ENCODE peak calls at places on chromosomes 13 and 19, in nine cellular contexts. Z is H7; C is adipocyte; H is Peyer's patch; K is CD8-positive, alpha-beta memory T cell; R is CD8-positive, alpha-beta T cell; U is thoracic aorta; Q is PC-9; S is stomach. D is an unnamed sample. For H3K36me3, the result is how much of the 10 kb centered on the place peaks cover.

GRCh38 chr13:104297075-104297474 is 1230.9 kb upstream of the SLC10A2 start:
- DNase-seq in Z (no peak), C (no peak), H (no peak), K (no peak), R (no peak), U (no peak), Q (no peak), S (no peak), D (no peak)

GRCh38 chr19:51441410-51442390 is 16.6 kb downstream of the SIGLEC8 start:
- DNase-seq in Z (no peak), C (no peak), H (peak), K (peak), R (peak), U (no peak), Q (no peak), S (peak), D (no peak)

GRCh38 chr19:50518091-50519005 is 4.6 kb upstream of the ASPDH start:
- DNase-seq in Z (peak), C (no peak), H (no peak), K (peak), R (no peak), U (no peak), Q (no peak), S (no peak), D (no peak)

GRCh38 chr13:30696278-30697176 is 38.8 kb upstream of the ALOX5AP start:
- DNase-seq in Z (no peak), C (no peak), H (peak), K (no peak), R (no peak), U (no peak), Q (no peak), S (no peak), D (no peak)

GRCh38 chr13:101520672-101521071 is 68.2 kb downstream of the ITGBL1 start:
- DNase-seq in Z (no peak), C (no peak), H (no peak), K (peak), R (no peak), U (no peak), Q (no peak), S (no peak), D (no peak)

GRCh38 chr19:35348909-35349611 is 1.4 kb downstream of the FFAR1 start:
- DNase-seq in Z (peak), C (no peak), H (peak), K (peak), R (no peak), U (no peak), Q (no peak), S (no peak), D (no peak)

GRCh38 chr13:109162248-109163051 is 533.0 kb downstream of the MYO16 start:
- DNase-seq in Z (no peak), C (no peak), H (peak), K (no peak), R (no peak), U (no peak), Q (peak), S (no peak), D (no peak)

GRCh38 chr13:91399189-91400093 is 1.0 kb downstream of the GPC5 start:
- DNase-seq in Z (peak), C (no peak), H (no peak), K (no peak), R (no peak), U (no peak), Q (no peak), S (no peak), D (no peak)

GRCh38 chr19:33375760-33376159 is 2.3 kb downstream of the CEBPG start:
- DNase-seq in Z (no peak), C (peak), H (peak), K (no peak), R (no peak), U (no peak), Q (no peak), S (no peak), D (no peak)

GRCh38 chr19:30719991-30720329 is 347.8 kb downstream of the ZNF536 start:
- DNase-seq in Z (no peak), C (no peak), H (no peak), K (no peak), R (no peak), U (no peak), Q (no peak), S (no peak), D (peak)

GRCh38 chr13:64371045-64371444 is 2859.1 kb downstream of the PCDH9 start:
- DNase-seq in Z (no peak), C (peak), H (no peak), K (no peak), R (no peak), U (no peak), Q (peak), S (no peak), D (no peak)

GRCh38 chr19:19721896-19722295 is 11.0 kb downstream of the ZNF14 start:
- DNase-seq in Z (no peak), C (no peak), H (no peak), K (no peak), R (no peak), U (no peak), Q (no peak), S (no peak), D (no peak)

GRCh38 chr19:4357921-4358326 is 14.6 kb downstream of the MPND start:
- DNase-seq in Z (peak), C (no peak), H (no peak), K (no peak), R (no peak), U (no peak), Q (no peak), S (no peak), D (no peak)

GRCh38 chr19:32416749-32417469 is 11.3 kb downstream of the DPY19L3 start:
- DNase-seq in Z (no peak), C (no peak), H (no peak), K (no peak), R (no peak), U (no peak), Q (no peak), S (no peak), D (no peak)

GRCh38 chr13:64993514-64994164 is 2236.5 kb downstream of the PCDH9 start:
- DNase-seq in Z (no peak), C (no peak), H (no peak), K (no peak), R (no peak), U (no peak), Q (no peak), S (no peak), D (no peak)

GRCh38 chr13:40240293-40240692 is 426.1 kb downstream of the FOXO1 start:
- DNase-seq in Z (no peak), C (no peak), H (no peak), K (no peak), R (no peak), U (no peak), Q (no peak), S (no peak), D (no peak)

GRCh38 chr19:42467437-42467760 is 24.7 kb upstream of the CXCL17 start:
- DNase-seq in Z (no peak), C (no peak), H (no peak), K (no peak), R (no peak), U (no peak), Q (no peak), S (no peak), D (peak)

GRCh38 chr19:16419671-16420394 is 51.9 kb downstream of the EPS15L1 start:
- DNase-seq in Z (peak), C (no peak), H (no peak), K (no peak), R (no peak), U (no peak), Q (peak), S (no peak), D (no peak)

GRCh38 chr19:16896913-16897571 is 8.2 kb downstream of the F2RL3 start:
- DNase-seq in Z (peak), C (peak), H (peak), K (peak), R (peak), U (peak), Q (peak), S (peak), D (peak)

GRCh38 chr19:50322931-50323781 is 6.0 kb downstream of the KCNC3 start:
- DNase-seq in Z (peak), C (no peak), H (no peak), K (no peak), R (no peak), U (no peak), Q (no peak), S (no peak), D (no peak)

GRCh38 chr13:32086791-32087441 is 55.3 kb downstream of the FRY start:
- DNase-seq in Z (no peak), C (peak), H (no peak), K (no peak), R (no peak), U (no peak), Q (no peak), S (no peak), D (peak)

GRCh38 chr19:632228-633067 is 889 bp downstream of the POLRMT start:
- DNase-seq in Z (peak), C (peak), H (peak), K (no peak), R (peak), U (no peak), Q (no peak), S (no peak), D (no peak)

GRCh38 chr13:44932850-44933251 is 56.4 kb downstream of the NUFIP1 start:
- DNase-seq in Z (no peak), C (no peak), H (no peak), K (no peak), R (no peak), U (no peak), Q (no peak), S (peak), D (no peak)

GRCh38 chr19:10408511-10409291 is 5.4 kb upstream of the CDC37 start:
- DNase-seq in Z (peak), C (no peak), H (peak), K (peak), R (peak), U (no peak), Q (no peak), S (no peak), D (no peak)

GRCh38 chr19:4059931-4060620 is 6.6 kb downstream of the ZBTB7A start:
- DNase-seq in Z (peak), C (no peak), H (peak), K (peak), R (peak), U (no peak), Q (no peak), S (peak), D (no peak)

GRCh38 chr13:36345438-36346221 is 564 bp downstream of the SPART start:
- DNase-seq in Z (peak), C (peak), H (peak), K (peak), R (peak), U (peak), Q (peak), S (peak), D (peak)

GRCh38 chr19:23403581-23404324 is 8.5 kb upstream of the ZNF91 start:
- DNase-seq in Z (peak), C (no peak), H (peak), K (no peak), R (no peak), U (no peak), Q (peak), S (no peak), D (no peak)

DNA sequence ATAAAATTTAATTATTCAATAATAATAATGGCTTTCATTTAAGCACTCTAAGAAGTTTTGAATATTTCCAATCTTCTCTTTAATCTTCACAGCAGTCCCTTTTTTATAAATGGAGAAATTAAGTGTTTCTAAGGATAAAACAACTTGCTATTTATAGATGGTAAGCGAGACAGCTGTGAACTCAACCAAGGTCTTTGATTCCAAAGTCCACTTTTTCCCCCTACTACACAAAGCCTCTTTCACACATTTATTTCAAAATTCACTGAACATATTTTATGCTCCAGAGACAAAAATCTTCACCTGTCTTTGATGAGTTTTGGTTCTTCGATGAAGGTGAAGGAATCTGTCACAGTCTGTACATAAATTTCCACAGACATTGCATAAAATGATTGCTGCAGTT is 34.4 kb upstream of the FBXL3 start:
- DNase-seq in Z (no peak), C (no peak), H (no peak), K (no peak), R (no peak), U (no peak), Q (no peak), S (no peak), D (no peak)
- H3K36me3 ChIP-seq in Z (under half), C (half or more), H (under half), K (under half), R (half or more), U (under half), Q (under half), S (half or more), D (under half)

GRCh38 chr19:40586611-40587010 is 9.9 kb downstream of the SHKBP1 start:
- DNase-seq in Z (no peak), C (no peak), H (no peak), K (no peak), R (no peak), U (no peak), Q (no peak), S (no peak), D (no peak)
- H3K36me3 ChIP-seq in Z (under half), C (under half), H (under half), K (under half), R (under half), U (under half), Q (under half), S (half or more), D (under half)

GRCh38 chr19:29612801-29613595 is 6.9 kb downstream of the POP4 start:
- DNase-seq in Z (peak), C (no peak), H (no peak), K (no peak), R (no peak), U (no peak), Q (no peak), S (no peak), D (no peak)
- H3K36me3 ChIP-seq in Z (under half), C (half or more), H (under half), K (under half), R (half or more), U (under half), Q (under half), S (half or more), D (under half)

GRCh38 chr19:43839139-43839538 is 12.0 kb downstream of the ZNF283 start:
- DNase-seq in Z (no peak), C (no peak), H (no peak), K (no peak), R (no peak), U (no peak), Q (no peak), S (no peak), D (no peak)

GRCh38 chr19:43847246-43847645 is 20.1 kb downstream of the ZNF283 start:
- DNase-seq in Z (no peak), C (no peak), H (no peak), K (no peak), R (no peak), U (no peak), Q (no peak), S (no peak), D (no peak)

GRCh38 chr19:43847884-43848283 is 20.8 kb downstream of the ZNF283 start:
- DNase-seq in Z (no peak), C (no peak), H (no peak), K (no peak), R (no peak), U (no peak), Q (no peak), S (no peak), D (no peak)

GRCh38 chr19:43841990-43842389 is 14.9 kb downstream of the ZNF283 start:
- DNase-seq in Z (no peak), C (no peak), H (no peak), K (no peak), R (no peak), U (no peak), Q (no peak), S (no peak), D (no peak)
- H3K36me3 ChIP-seq in Z (under half), C (half or more), H (under half), K (under half), R (under half), U (half or more), Q (half or more), S (half or more), D (under half)

GRCh38 chr13:113638173-113638746 is 19.7 kb downstream of the ATP4B start:
- DNase-seq in Z (peak), C (no peak), H (peak), K (peak), R (no peak), U (no peak), Q (no peak), S (peak), D (no peak)
- H3K36me3 ChIP-seq in Z (under half), C (half or more), H (under half), K (under half), R (under half), U (under half), Q (half or more), S (half or more), D (under half)